ENCODE peak calls at places on chromosomes 16 and 17, in four cellular contexts. A, D, Y and W are unnamed samples.

GRCh38 chr16:72092832-72093447 is 480 bp downstream of the TXNL4B start:
- DNase-seq in Y (peak), D (no peak), A (no peak), W (peak)

GRCh38 chr16:24035127-24035842 is 199.5 kb downstream of the PRKCB start:
- DNase-seq in D (no peak), A (no peak), Y (peak), W (no peak)

GRCh38 chr17:51508048-51508447 is 247.7 kb downstream of the UTP18 start:
- DNase-seq in Y (no peak), A (no peak), D (no peak), W (no peak)

GRCh38 chr17:68255731-68256538 is 8.1 kb downstream of the AMZ2 start:
- DNase-seq in Y (peak), D (no peak), A (no peak), W (peak)

GRCh38 chr17:28206292-28206691 is 112.7 kb upstream of the TMEM97 start:
- DNase-seq in A (no peak), D (no peak), Y (no peak), W (no peak)

GRCh38 chr16:66834746-66835145 is 4.0 kb upstream of the NAE1 start:
- DNase-seq in Y (no peak), A (no peak), D (no peak), W (no peak)

GRCh38 chr17:78342438-78343098 is 17.3 kb downstream of the SOCS3 start:
- DNase-seq in A (peak), D (no peak), Y (no peak), W (no peak)

GRCh38 chr16:87233928-87234327 is 83.3 kb downstream of the C16orf95 start:
- DNase-seq in Y (peak), A (no peak), D (no peak), W (peak)

GRCh38 chr17:62628845-62629555 is 1.5 kb downstream of the MRC2 start:
- DNase-seq in A (no peak), D (no peak), Y (no peak), W (no peak)

GRCh38 chr17:29358421-29358820 is 31.7 kb upstream of the TAOK1 start:
- DNase-seq in Y (no peak), D (no peak), A (no peak), W (no peak)

GRCh38 chr17:17495448-17496188 is 577 bp downstream of the RASD1 start:
- DNase-seq in A (no peak), D (no peak), Y (no peak), W (no peak)

GRCh38 chr17:78680436-78680835 is 101.6 kb downstream of the CYTH1 start:
- DNase-seq in D (no peak), A (no peak), Y (no peak), W (no peak)

GRCh38 chr17:20979792-20980083 is 63.1 kb downstream of the USP22 start:
- DNase-seq in Y (peak), A (no peak), D (no peak), W (no peak)

GRCh38 chr16:1789643-1790045 is 3.9 kb downstream of the IGFALS start:
- DNase-seq in D (no peak), Y (no peak), A (no peak), W (no peak)

GRCh38 chr16:58837950-58838349 is 103.8 kb upstream of the GOT2 start:
- DNase-seq in Y (no peak), A (no peak), D (no peak), W (no peak)

GRCh38 chr17:9951803-9952202 is 46.7 kb upstream of the RCVRN start:
- DNase-seq in Y (no peak), D (no peak), A (no peak), W (no peak)
- TF ChIP-seq REST in Y (no peak), D (no peak), A (no peak), W (no peak)

GRCh38 chr17:3828852-3829232 is 17.2 kb downstream of the NCBP3 start:
- DNase-seq in D (no peak), A (no peak), Y (no peak), W (no peak)

GRCh38 chr17:3828151-3828851 is 17.7 kb downstream of the NCBP3 start:
- DNase-seq in Y (no peak), A (no peak), D (no peak), W (no peak)

GRCh38 chr17:3826191-3826590 is 19.9 kb downstream of the NCBP3 start:
- DNase-seq in Y (no peak), D (no peak), A (no peak), W (no peak)

GRCh38 chr17:3827124-3827773 is 18.8 kb downstream of the NCBP3 start:
- DNase-seq in Y (peak), A (peak), D (no peak), W (peak)
- TF ChIP-seq ATF3 in Y (no peak), A (no peak), D (no peak), W (no peak)

DNA sequence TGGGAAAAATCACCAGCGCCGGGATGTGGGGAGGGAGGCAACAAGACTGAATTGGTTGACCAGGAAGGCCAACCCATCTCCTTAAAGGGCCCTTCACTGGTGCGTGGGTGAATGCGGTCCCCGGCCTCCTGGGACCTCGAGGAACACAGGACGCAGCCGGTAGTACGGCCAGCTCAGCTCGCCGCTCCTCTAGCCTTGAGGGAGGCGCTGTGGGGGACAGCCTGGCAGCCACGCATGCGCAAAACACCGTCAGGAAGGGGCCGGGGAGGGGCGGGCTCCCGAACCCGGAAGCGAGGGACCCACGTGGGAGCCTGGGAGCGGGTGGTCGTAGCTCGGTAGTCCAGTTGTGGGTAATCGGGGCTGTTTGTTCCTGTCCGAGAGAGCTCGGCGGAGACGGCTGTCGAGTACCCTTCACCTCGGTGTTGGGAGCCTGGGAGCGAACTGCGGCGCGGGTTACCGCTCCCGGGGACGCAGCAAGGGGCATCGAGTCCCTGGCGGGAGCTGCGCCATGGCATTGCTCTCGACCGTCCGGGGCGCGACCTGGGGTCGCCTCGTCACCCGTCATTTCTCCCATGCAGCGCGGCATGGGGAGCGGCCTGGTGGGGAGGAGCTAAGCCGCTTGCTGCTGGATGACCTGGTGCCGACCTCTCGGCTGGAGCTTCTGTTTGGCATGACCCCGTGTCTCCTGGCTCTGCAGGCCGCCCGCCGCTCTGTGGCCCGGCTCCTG is at the start of gene MRM1:
- DNase-seq in A (peak), Y (peak), D (peak), W (peak)
- TF ChIP-seq REST in A (no peak), Y (peak), D (no peak), W (no peak)

DNA sequence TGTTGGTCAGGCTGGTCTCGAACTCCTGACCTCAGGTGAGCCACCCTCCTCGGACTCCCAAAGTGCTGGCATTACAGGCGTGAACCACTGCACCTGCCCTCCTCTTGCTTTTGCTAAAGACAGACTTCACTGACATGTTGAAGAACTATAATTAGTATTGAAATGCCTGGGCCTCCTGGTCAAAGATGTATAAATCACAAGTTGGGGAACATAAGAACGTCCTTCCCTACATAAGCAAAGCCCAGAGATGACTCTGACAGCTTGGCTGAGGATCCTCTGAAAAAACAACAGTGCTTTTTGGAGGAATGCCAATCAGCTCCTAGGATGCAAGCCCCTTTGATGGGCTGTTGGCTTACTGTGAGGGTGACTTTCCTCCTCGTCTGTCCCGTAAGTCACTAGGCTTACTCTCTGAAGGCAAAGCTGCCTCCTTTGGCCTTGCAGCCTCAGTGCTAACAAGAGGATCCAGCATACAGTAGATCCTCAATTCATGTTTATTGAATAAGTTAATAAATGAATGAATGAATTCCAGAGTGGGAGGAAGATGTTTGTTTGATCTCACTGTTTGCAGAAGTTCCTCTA is 6.4 kb downstream of the APOH start:
- DNase-seq in D (no peak), Y (no peak), A (no peak), W (no peak)
- TF ChIP-seq ATF3 in D (no peak), Y (no peak), A (no peak), W (no peak)

GRCh38 chr17:30821751-30822723 is 2.5 kb downstream of the CRLF3 start:
- DNase-seq in D (no peak), Y (no peak), A (no peak), W (no peak)

GRCh38 chr17:30823425-30823824 is 1.1 kb downstream of the CRLF3 start:
- DNase-seq in A (no peak), D (no peak), Y (no peak), W (no peak)

GRCh38 chr17:30827082-30827481 is 2.6 kb upstream of the CRLF3 start:
- DNase-seq in Y (no peak), A (no peak), D (no peak), W (peak)

GRCh38 chr17:30824002-30824355 is 513 bp downstream of the CRLF3 start:
- DNase-seq in D (no peak), A (no peak), Y (peak), W (no peak)

DNA sequence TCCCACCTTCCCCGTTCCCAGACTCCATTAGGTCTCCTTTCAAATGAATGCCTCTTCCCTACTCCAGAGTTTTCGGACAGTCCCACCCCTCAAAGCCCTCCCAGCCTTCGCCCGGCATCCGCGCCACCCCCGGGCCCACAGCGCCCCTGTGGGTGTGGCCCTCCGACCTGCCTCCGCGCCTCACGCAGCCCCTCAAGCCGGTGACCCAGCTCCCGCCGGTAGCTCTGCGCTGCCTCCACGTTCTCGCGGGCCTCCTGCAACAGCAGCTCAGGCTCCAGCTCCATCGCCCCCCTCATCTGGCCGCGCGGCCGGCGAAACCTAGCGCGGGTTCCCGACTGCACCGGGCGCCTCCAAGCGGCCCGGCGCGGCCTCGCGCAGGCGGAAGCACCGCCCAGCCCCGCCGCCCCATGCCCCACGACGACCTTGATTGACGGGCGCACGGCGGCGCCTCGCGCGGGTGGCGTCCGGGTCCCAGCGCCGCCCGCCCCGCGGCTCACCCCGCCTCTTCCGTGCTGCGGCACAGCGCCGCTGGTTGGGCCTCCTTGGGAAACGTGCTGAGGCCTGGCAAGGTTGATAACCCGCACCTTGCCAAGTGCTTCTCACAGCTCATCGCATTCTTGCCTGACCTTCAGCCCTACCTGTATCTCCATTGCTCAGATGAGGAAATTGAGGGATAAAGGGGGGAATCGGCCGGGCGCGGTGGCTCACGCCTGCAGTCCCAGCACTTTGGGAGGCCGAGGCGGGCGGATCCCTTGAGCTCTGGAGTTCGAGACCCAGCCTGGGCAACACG is at the start of gene CRLF3:
- DNase-seq in Y (peak), A (peak), D (peak), W (peak)
- TF ChIP-seq REST in Y (no peak), A (no peak), D (no peak), W (no peak)

GRCh38 chr17:79811888-79812205 is 15.0 kb upstream of the CBX8 start:
- DNase-seq in D (no peak), A (no peak), Y (no peak), W (no peak)
- TF ChIP-seq ATF3 in D (no peak), A (no peak), Y (no peak), W (no peak)

GRCh38 chr17:73208139-73208827 is 15.4 kb downstream of the COG1 start:
- DNase-seq in Y (no peak), A (no peak), D (no peak), W (no peak)

GRCh38 chr17:73209436-73209835 is 16.6 kb downstream of the COG1 start:
- DNase-seq in D (no peak), A (no peak), Y (no peak), W (no peak)

GRCh38 chr17:73203788-73204479 is 11.1 kb downstream of the COG1 start:
- DNase-seq in D (no peak), A (no peak), Y (no peak), W (peak)

GRCh38 chr17:73203135-73203787 is 10.4 kb downstream of the COG1 start:
- DNase-seq in D (no peak), A (no peak), Y (no peak), W (peak)

GRCh38 chr17:73205326-73205980 is 12.6 kb downstream of the COG1 start:
- DNase-seq in A (no peak), D (no peak), Y (no peak), W (peak)
- TF ChIP-seq REST in A (no peak), D (no peak), Y (no peak), W (no peak)

GRCh38 chr16:4114257-4115208 is 1.7 kb downstream of the ADCY9 start:
- DNase-seq in D (no peak), A (no peak), Y (no peak), W (no peak)
- TF ChIP-seq ATF3 in D (no peak), A (no peak), Y (no peak), W (no peak)

GRCh38 chr17:12041316-12041715 is 20.6 kb downstream of the MAP2K4 start:
- DNase-seq in D (no peak), Y (no peak), A (peak), W (no peak)
- TF ChIP-seq REST in D (no peak), Y (no peak), A (peak), W (no peak)